ENCODE peak calls at places on chromosomes 4 and X, in eight cellular contexts. R, K, G, L, T, B, D and I are unnamed samples.

GRCh38 chr4:183142566-183143545 is 43.8 kb downstream of the WWC2 start:
- DNase-seq in R (peak), K (no peak), G (peak), L (no peak), T (no peak), B (no peak), D (no peak), I (peak)

GRCh38 chr4:87240341-87240740 is 19.9 kb upstream of the KLHL8 start:
- DNase-seq in R (no peak), K (no peak), G (no peak), L (no peak), T (no peak), B (no peak), D (no peak), I (no peak)

GRCh38 chr4:31351695-31352094 is 631.5 kb downstream of the PCDH7 start:
- DNase-seq in R (no peak), K (no peak), G (no peak), L (no peak), T (no peak), B (no peak), D (no peak), I (no peak)

GRCh38 chrX:74293343-74293946 is 10.5 kb upstream of the ZCCHC13 start:
- DNase-seq in R (peak), K (peak), G (peak), L (peak), T (peak), B (peak), D (peak), I (peak)

GRCh38 chr4:113468165-113469022 is 293.1 kb downstream of the CAMK2D start:
- DNase-seq in R (peak), K (peak), G (peak), L (peak), T (no peak), B (peak), D (no peak), I (peak)

GRCh38 chr4:151331276-151332042 is 6.1 kb upstream of the SH3D19 start:
- DNase-seq in R (peak), K (no peak), G (no peak), L (no peak), T (no peak), B (no peak), D (no peak), I (peak)

GRCh38 chrX:136802515-136802914 is 21.8 kb upstream of the ARHGEF6 start:
- DNase-seq in R (no peak), K (no peak), G (no peak), L (no peak), T (no peak), B (no peak), D (no peak), I (no peak)

GRCh38 chr4:161816958-161817357 is 346.8 kb downstream of the FSTL5 start:
- DNase-seq in R (no peak), K (no peak), G (no peak), L (no peak), T (no peak), B (no peak), D (no peak), I (peak)

GRCh38 chr4:83128235-83128929 is 13.9 kb upstream of the PLAC8 start:
- DNase-seq in R (peak), K (no peak), G (peak), L (no peak), T (no peak), B (no peak), D (no peak), I (peak)

GRCh38 chr4:89273741-89274141 is 33.9 kb downstream of the GPRIN3 start:
- DNase-seq in R (peak), K (no peak), G (no peak), L (no peak), T (no peak), B (no peak), D (no peak), I (no peak)

GRCh38 chr4:2923141-2923551 is 40.1 kb downstream of the NOP14 start:
- DNase-seq in R (no peak), K (peak), G (peak), L (peak), T (no peak), B (no peak), D (no peak), I (peak)

GRCh38 chrX:50036481-50036880 is 114.1 kb downstream of the CLCN5 start:
- DNase-seq in R (no peak), K (no peak), G (peak), L (no peak), T (no peak), B (no peak), D (no peak), I (no peak)

GRCh38 chr4:186845137-186845842 is 121.6 kb upstream of the FAT1 start:
- DNase-seq in R (peak), K (no peak), G (peak), L (peak), T (no peak), B (no peak), D (no peak), I (peak)

GRCh38 chr4:151717271-151717670 is 43.5 kb downstream of the GATB start:
- DNase-seq in R (no peak), K (no peak), G (no peak), L (no peak), T (no peak), B (peak), D (no peak), I (no peak)

GRCh38 chr4:33996075-33996718 is 2248.1 kb downstream of the ARAP2 start:
- DNase-seq in R (no peak), K (no peak), G (no peak), L (no peak), T (no peak), B (no peak), D (no peak), I (no peak)